ENCODE peak calls at places on chromosome 15, in nine cellular contexts. O is breast epithelium; P is H9; K is HCT116; B is effector memory CD4-positive, alpha-beta T cell; N is CD4-positive, alpha-beta T cell; D is lower lobe of right lung; X is GM23248; Y is AG04450. I is an unnamed sample. For H3K27me3, the result is how much of the 10 kb centered on the place peaks cover.

GRCh38 chr15:57218826-57219576 is 157.3 kb upstream of the CGNL1 start:
- DNase-seq in O (no peak), P (peak), K (no peak), B (no peak), N (no peak), D (no peak), X (peak), Y (peak), I (peak)

GRCh38 chr15:100263721-100264455 is 77.9 kb downstream of the ADAMTS17 start:
- DNase-seq in O (no peak), P (no peak), K (no peak), B (no peak), N (no peak), D (no peak), X (no peak), Y (no peak), I (no peak)

GRCh38 chr15:99131441-99132023 is 26.7 kb downstream of the SYNM start:
- DNase-seq in O (peak), P (no peak), K (no peak), B (no peak), N (no peak), D (peak), X (no peak), Y (no peak), I (peak)

GRCh38 chr15:51775967-51776816 is 24.8 kb downstream of the TMOD2 start:
- DNase-seq in O (no peak), P (peak), K (peak), B (peak), N (peak), D (no peak), X (peak), Y (peak), I (peak)

GRCh38 chr15:31458591-31458990 is 132.0 kb downstream of the KLF13 start:
- DNase-seq in O (no peak), P (no peak), K (no peak), B (no peak), N (no peak), D (no peak), X (no peak), Y (no peak), I (no peak)

GRCh38 chr15:28933710-28934445 is 48.1 kb downstream of the APBA2 start:
- DNase-seq in O (no peak), P (no peak), K (no peak), B (no peak), N (no peak), D (no peak), X (no peak), Y (no peak), I (no peak)

GRCh38 chr15:78177447-78177873 is 28.3 kb downstream of the IDH3A start:
- DNase-seq in O (no peak), P (peak), K (peak), B (no peak), N (no peak), D (no peak), X (peak), Y (no peak), I (peak)

GRCh38 chr15:40130118-40130517 is 21.4 kb upstream of the BMF start:
- DNase-seq in O (no peak), P (no peak), K (no peak), B (no peak), N (no peak), D (no peak), X (no peak), Y (no peak), I (no peak)

GRCh38 chr15:28105224-28105791 is 6.2 kb upstream of the OCA2 start:
- DNase-seq in O (no peak), P (peak), K (no peak), B (no peak), N (no peak), D (no peak), X (no peak), Y (no peak), I (no peak)

GRCh38 chr15:64571857-64572291 is 111.5 kb downstream of the ZNF609 start:
- DNase-seq in O (no peak), P (no peak), K (no peak), B (no peak), N (no peak), D (no peak), X (no peak), Y (no peak), I (no peak)

GRCh38 chr15:80154336-80154735 is 1.5 kb downstream of the FAH start:
- DNase-seq in O (no peak), P (no peak), K (no peak), B (no peak), N (no peak), D (no peak), X (no peak), Y (no peak), I (no peak)

GRCh38 chr15:53693729-53694533 is 65.5 kb downstream of the WDR72 start:
- DNase-seq in O (peak), P (no peak), K (no peak), B (no peak), N (no peak), D (peak), X (no peak), Y (no peak), I (no peak)

GRCh38 chr15:31387483-31388118 is 61.0 kb downstream of the KLF13 start:
- DNase-seq in O (no peak), P (no peak), K (no peak), B (no peak), N (no peak), D (no peak), X (peak), Y (no peak), I (no peak)

GRCh38 chr15:47477253-47477652 is 240.1 kb upstream of the SEMA6D start:
- DNase-seq in O (no peak), P (no peak), K (no peak), B (no peak), N (no peak), D (no peak), X (peak), Y (no peak), I (no peak)

GRCh38 chr15:55279746-55280351 is 9.8 kb downstream of the RAB27A start:
- DNase-seq in O (no peak), P (no peak), K (peak), B (peak), N (peak), D (no peak), X (peak), Y (peak), I (no peak)

GRCh38 chr15:48721061-48721810 is 75.7 kb upstream of the FBN1 start:
- DNase-seq in O (no peak), P (no peak), K (no peak), B (no peak), N (no peak), D (no peak), X (peak), Y (no peak), I (no peak)

GRCh38 chr15:48433226-48433886 is 102.1 kb downstream of the DUT start:
- DNase-seq in O (no peak), P (no peak), K (no peak), B (no peak), N (no peak), D (no peak), X (peak), Y (no peak), I (no peak)

DNA sequence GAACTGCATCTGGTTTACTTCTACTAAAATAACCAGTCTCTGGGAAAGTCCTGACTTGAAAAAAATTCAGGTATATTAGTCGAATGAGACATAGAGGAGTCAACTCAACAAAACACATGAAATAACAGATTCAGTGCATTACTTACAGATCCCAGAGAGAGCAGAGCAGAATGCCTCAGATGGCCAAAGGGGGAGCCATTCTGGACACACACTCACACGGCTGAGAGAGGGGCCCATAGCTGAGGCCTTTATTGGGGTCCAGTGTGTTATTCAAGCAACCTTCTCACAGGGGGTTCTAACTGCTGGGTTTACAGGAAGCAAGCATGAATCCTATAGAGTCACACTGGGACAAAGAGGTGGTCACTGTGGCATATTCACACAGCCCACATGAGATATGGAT is 135.1 kb upstream of the SNRPN start:
- DNase-seq in O (no peak), P (no peak), K (no peak), B (no peak), N (no peak), D (no peak), X (no peak), Y (no peak), I (no peak)
- H3K27me3 ChIP-seq in O (under half), P (under half), K (under half), B (under half), N (under half), D (under half), X (under half), Y (under half), I (under half)

GRCh38 chr15:44087578-44088190 is 107.4 kb downstream of the FRMD5 start:
- DNase-seq in O (no peak), P (no peak), K (peak), B (no peak), N (no peak), D (no peak), X (peak), Y (peak), I (no peak)
- H3K27ac ChIP-seq in O (no peak), P (no peak), K (no peak), B (no peak), N (no peak), D (no peak), X (peak), Y (no peak), I (no peak)

GRCh38 chr15:67836134-67836455 is 3.8 kb downstream of the RNU6-1 start:
- DNase-seq in O (no peak), P (no peak), K (no peak), B (no peak), N (no peak), D (no peak), X (peak), Y (no peak), I (no peak)

GRCh38 chr15:67833504-67834248 is 6.2 kb downstream of the RNU6-1 start:
- DNase-seq in O (no peak), P (peak), K (no peak), B (no peak), N (no peak), D (no peak), X (peak), Y (no peak), I (peak)

GRCh38 chr15:67834249-67834592 is 5.6 kb downstream of the RNU6-1 start:
- DNase-seq in O (no peak), P (no peak), K (no peak), B (no peak), N (no peak), D (no peak), X (no peak), Y (no peak), I (no peak)

GRCh38 chr15:67835349-67836133 is 4.3 kb downstream of the RNU6-1 start:
- DNase-seq in O (no peak), P (peak), K (no peak), B (no peak), N (no peak), D (no peak), X (no peak), Y (no peak), I (peak)

GRCh38 chr15:67834593-67835348 is 5.1 kb downstream of the RNU6-1 start:
- DNase-seq in O (no peak), P (no peak), K (no peak), B (no peak), N (no peak), D (no peak), X (no peak), Y (no peak), I (peak)
- H3K27me3 ChIP-seq in O (under half), P (half or more), K (under half), B (half or more), N (half or more), D (half or more), X (half or more), Y (half or more), I (half or more)

GRCh38 chr15:41564960-41565502 is 6.0 kb downstream of the TYRO3 start:
- DNase-seq in O (no peak), P (no peak), K (no peak), B (no peak), N (no peak), D (no peak), X (no peak), Y (no peak), I (no peak)
- H3K27ac ChIP-seq in O (no peak), P (peak), K (no peak), B (no peak), N (no peak), D (no peak), X (no peak), Y (no peak), I (peak)

GRCh38 chr15:70416851-70417250 is 319.1 kb upstream of the TLE3 start:
- DNase-seq in O (no peak), P (no peak), K (no peak), B (no peak), N (no peak), D (no peak), X (no peak), Y (no peak), I (no peak)
- H3K27me3 ChIP-seq in O (under half), P (under half), K (under half), B (under half), N (under half), D (under half), X (under half), Y (half or more), I (under half)

DNA sequence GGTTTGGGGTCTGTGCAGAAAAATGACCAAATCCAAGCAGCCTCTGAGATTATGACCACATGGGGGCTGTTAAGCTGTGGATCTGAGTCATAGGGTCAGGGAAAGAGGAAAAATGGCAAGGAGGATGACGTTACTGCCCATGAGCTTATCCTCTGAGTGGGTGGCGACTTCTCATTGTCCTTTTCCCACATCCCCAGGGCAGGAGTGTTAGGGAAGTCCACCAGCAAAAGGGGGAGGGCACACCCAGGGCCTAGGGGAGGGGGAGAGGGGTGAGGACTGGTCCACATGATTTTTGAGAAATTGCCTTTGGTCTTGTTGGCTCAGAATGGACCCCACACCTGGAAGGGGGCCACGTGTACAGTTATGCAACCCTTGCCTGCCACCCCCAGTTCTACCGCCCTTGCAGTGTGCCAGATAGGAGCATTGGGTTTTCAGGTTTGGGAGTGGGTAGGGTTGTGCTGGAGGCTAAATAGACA is 2.6 kb downstream of the CD276 start:
- DNase-seq in O (no peak), P (no peak), K (no peak), B (no peak), N (no peak), D (no peak), X (peak), Y (peak), I (peak)
- H3K27ac ChIP-seq in O (peak), P (no peak), K (no peak), B (no peak), N (no peak), D (no peak), X (peak), Y (peak), I (no peak)

GRCh38 chr15:96337991-96338771 is 7.7 kb downstream of the NR2F2 start:
- DNase-seq in O (no peak), P (no peak), K (no peak), B (no peak), N (no peak), D (no peak), X (no peak), Y (no peak), I (no peak)
- H3K27me3 ChIP-seq in O (under half), P (half or more), K (under half), B (under half), N (half or more), D (under half), X (under half), Y (under half), I (half or more)

GRCh38 chr15:75065851-75066509 is 42.6 kb downstream of the PPCDC start:
- DNase-seq in O (no peak), P (no peak), K (no peak), B (no peak), N (no peak), D (no peak), X (no peak), Y (no peak), I (no peak)
- H3K27ac ChIP-seq in O (no peak), P (no peak), K (no peak), B (no peak), N (no peak), D (no peak), X (no peak), Y (no peak), I (no peak)

DNA sequence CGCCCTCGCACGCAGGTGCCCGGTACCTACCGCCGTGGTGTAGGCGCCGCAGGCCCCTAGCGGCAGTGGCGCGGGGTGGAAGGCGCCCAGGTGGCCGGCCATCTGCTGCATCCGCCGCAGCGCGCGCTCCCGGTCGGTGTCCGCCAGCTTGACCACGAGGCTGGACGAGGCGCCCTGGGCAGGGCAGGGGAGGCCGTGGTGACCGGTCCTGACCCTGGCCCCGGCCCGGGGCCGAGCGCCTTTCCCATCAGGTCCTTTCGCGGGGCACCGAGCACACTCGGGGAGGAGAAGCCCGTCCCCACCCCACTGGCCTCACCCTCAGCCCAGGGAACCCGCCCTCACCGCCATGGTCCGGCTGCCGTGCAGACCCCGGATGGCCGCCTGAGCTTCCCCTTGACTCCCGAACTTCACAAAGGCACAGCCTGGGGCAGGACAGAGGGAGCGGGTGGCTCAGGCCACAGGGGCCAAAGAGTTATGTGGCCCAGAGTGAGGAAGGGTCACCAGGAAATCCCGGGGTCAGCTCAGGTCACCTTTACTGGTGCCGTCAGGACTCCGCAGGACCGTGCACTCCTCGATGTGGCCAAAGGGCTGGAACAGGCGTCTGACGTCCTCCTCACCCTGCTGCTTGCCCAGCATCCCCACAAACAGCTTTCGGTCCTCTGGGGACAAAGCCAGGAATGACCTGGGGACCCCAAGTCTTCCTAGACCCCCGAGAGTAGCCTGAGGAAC is 17.4 kb upstream of the PARP6 start:
- DNase-seq in O (no peak), P (no peak), K (no peak), B (no peak), N (no peak), D (no peak), X (no peak), Y (no peak), I (no peak)
- H3K27me3 ChIP-seq in O (under half), P (under half), K (under half), B (under half), N (under half), D (under half), X (under half), Y (under half), I (under half)

I was measured in endodermal cell.